ENCODE peak calls at places on chromosomes 16 and 17, in seven cellular contexts. M is NCI-H1694 treated with DMSO at 0.1 percent for 48 hours, Z is NT2/D1, U is skeletal muscle cell, A is NCI-H1048, W is trophoblast cell, B is LoVo. Y is an unnamed sample.

GRCh38 chr17:81870155-81870977 is 771 bp downstream of the ARHGDIA start:
- DNase-seq in Z (no peak), W (peak), U (no peak), B (no peak), M (peak), A (no peak), Y (no peak)

GRCh38 chr17:17837380-17837821 is 615 bp upstream of the SREBF1 start:
- DNase-seq in M (no peak), A (no peak), W (peak), Z (no peak), U (peak), B (peak), Y (peak)

GRCh38 chr17:80804466-80804865 is 187.2 kb upstream of the CHMP6 start:
- DNase-seq in Z (no peak), B (no peak), M (no peak), W (no peak), U (no peak), A (no peak), Y (no peak)

GRCh38 chr16:29883987-29884386 is 15.4 kb downstream of the SEZ6L2 start:
- DNase-seq in B (no peak), W (no peak), M (no peak), U (no peak), A (no peak), Z (no peak), Y (no peak)

GRCh38 chr17:77801545-77802332 is 156.8 kb upstream of the TNRC6C start:
- DNase-seq in M (peak), W (no peak), B (no peak), U (no peak), Z (no peak), A (no peak), Y (no peak)

GRCh38 chr16:48126801-48127644 is 28.8 kb downstream of the ABCC12 start:
- DNase-seq in Z (peak), B (no peak), W (no peak), M (no peak), A (no peak), U (peak), Y (no peak)

GRCh38 chr16:80569440-80570105 is 28.8 kb downstream of the DYNLRB2 start:
- DNase-seq in M (no peak), U (peak), W (no peak), B (peak), A (no peak), Z (no peak), Y (no peak)

GRCh38 chr16:85425061-85425662 is 188.0 kb upstream of the GSE1 start:
- DNase-seq in M (no peak), Z (no peak), W (no peak), A (no peak), B (no peak), U (no peak), Y (no peak)

GRCh38 chr17:77049440-77049839 is 91.3 kb upstream of the SEC14L1 start:
- DNase-seq in M (peak), U (no peak), B (no peak), A (no peak), Z (no peak), W (no peak), Y (no peak)

GRCh38 chr17:48749621-48750553 is 21.3 kb upstream of the HOXB13 start:
- DNase-seq in W (no peak), U (no peak), B (no peak), Z (no peak), M (no peak), A (no peak), Y (no peak)